ENCODE peak calls at places on chromosomes 13 and 19, in ten cellular contexts. B, S, D, A, V, J, Z, K, G and W are unnamed samples.
A peak's percentile ranks its signal among the peaks of the same experiment; 100 is the strongest.

GRCh38 chr13:75550159-75550567 is 572 bp downstream of the UCHL3 start:
- DNase-seq in B (no peak), S (peak; percentile 6), D (no peak), A (peak; percentile 24), V (no peak), J (peak; percentile 83), Z (no peak), K (peak; percentile 53), G (peak; percentile 16), W (no peak)

GRCh38 chr19:14368011-14368513 is 13.2 kb upstream of the ADGRE5 start:
- DNase-seq in B (no peak), S (no peak), D (no peak), A (no peak), V (no peak), J (no peak), Z (no peak), K (no peak), G (no peak), W (no peak)

GRCh38 chr13:44238011-44238421 is 135.6 kb upstream of the SERP2 start:
- DNase-seq in B (no peak), S (no peak), D (no peak), A (no peak), V (no peak), J (no peak), Z (no peak), K (no peak), G (no peak), W (no peak)

GRCh38 chr19:39341122-39341719 is 1.0 kb upstream of the SAMD4B start:
- DNase-seq in B (peak; percentile 21), S (peak; percentile 20), D (no peak), A (no peak), V (no peak), J (peak; percentile 42), Z (no peak), K (peak; percentile 45), G (no peak), W (no peak)

GRCh38 chr13:52686381-52686780 is 33.7 kb downstream of the SUGT1 start:
- DNase-seq in B (no peak), S (no peak), D (no peak), A (no peak), V (no peak), J (peak; percentile 28), Z (no peak), K (no peak), G (no peak), W (no peak)

GRCh38 chr19:27833031-27833430 is 1379.9 kb downstream of the UQCRFS1 start:
- DNase-seq in B (no peak), S (no peak), D (no peak), A (no peak), V (no peak), J (no peak), Z (no peak), K (no peak), G (no peak), W (no peak)

GRCh38 chr19:28823338-28823961 is 389.5 kb downstream of the UQCRFS1 start:
- DNase-seq in B (no peak), S (no peak), D (no peak), A (no peak), V (no peak), J (no peak), Z (no peak), K (no peak), G (no peak), W (no peak)

GRCh38 chr19:4988770-4989251 is 19.9 kb downstream of the KDM4B start:
- DNase-seq in B (no peak), S (no peak), D (no peak), A (no peak), V (peak; percentile 22), J (peak; percentile 92), Z (no peak), K (peak; percentile 84), G (no peak), W (no peak)

GRCh38 chr13:35791191-35791902 is 314.9 kb upstream of the MAB21L1 start:
- DNase-seq in B (no peak), S (no peak), D (no peak), A (no peak), V (no peak), J (peak; percentile 42), Z (no peak), K (peak; percentile 11), G (no peak), W (no peak)